ENCODE peak calls at places on chromosomes 7 and 10, in seven cellular contexts. Z is HTR-8/SVneo, I is MV-4-11, X is GM12865, R is H4, U is EH, A is GM04503. F is an unnamed sample.

GRCh38 chr10:15374156-15374555 is 3.1 kb upstream of the FAM171A1 start:
- DNase-seq in Z (no peak), I (no peak), X (peak; percentile 62), R (no peak), U (no peak), A (no peak), F (no peak)

GRCh38 chr7:47762207-47762606 is 180.3 kb upstream of the TNS3 start:
- DNase-seq in Z (no peak), I (no peak), X (no peak), R (no peak), U (no peak), A (no peak), F (no peak)

GRCh38 chr7:155711081-155711480 is 66.6 kb downstream of the RBM33 start:
- DNase-seq in Z (no peak), I (no peak), X (no peak), R (no peak), U (no peak), A (no peak), F (no peak)

GRCh38 chr10:123462760-123463159 is 203.4 kb upstream of the GPR26 start:
- DNase-seq in Z (no peak), I (peak; percentile 73), X (no peak), R (no peak), U (no peak), A (no peak), F (no peak)

GRCh38 chr10:120760246-120760645 is 90.9 kb upstream of the WDR11 start:
- DNase-seq in Z (no peak), I (peak; percentile 76), X (no peak), R (no peak), U (no peak), A (no peak), F (no peak)

GRCh38 chr10:11921800-11922387 is 98.7 kb downstream of the PROSER2 start:
- DNase-seq in Z (no peak), I (no peak), X (no peak), R (no peak), U (no peak), A (no peak), F (no peak)

GRCh38 chr10:46553238-46554049 is 3.0 kb downstream of the GPRIN2 start:
- DNase-seq in Z (no peak), I (no peak), X (no peak), R (no peak), U (no peak), A (no peak), F (no peak)

GRCh38 chr7:104010052-104010909 is 20.8 kb upstream of the RELN start:
- DNase-seq in Z (no peak), I (no peak), X (no peak), R (no peak), U (no peak), A (no peak), F (no peak)

GRCh38 chr10:88385601-88386203 is 197.4 kb downstream of the RNLS start:
- DNase-seq in Z (no peak), I (peak; percentile 87), X (peak; percentile 94), R (peak; percentile 72), U (no peak), A (no peak), F (no peak)

GRCh38 chr10:126538439-126539140 is 131.9 kb downstream of the C10orf90 start:
- DNase-seq in Z (no peak), I (no peak), X (no peak), R (no peak), U (no peak), A (no peak), F (no peak)

GRCh38 chr10:79304479-79305087 is 42.7 kb upstream of the PPIF start:
- DNase-seq in Z (no peak), I (no peak), X (no peak), R (no peak), U (no peak), A (no peak), F (no peak)

GRCh38 chr10:6843477-6843876 is 263.4 kb upstream of the PRKCQ start:
- DNase-seq in Z (no peak), I (peak; percentile 31), X (peak; percentile 51), R (no peak), U (no peak), A (no peak), F (no peak)

GRCh38 chr7:101501351-101501750 is 127.7 kb downstream of the MYL10 start:
- DNase-seq in Z (no peak), I (no peak), X (no peak), R (no peak), U (no peak), A (no peak), F (no peak)

GRCh38 chr10:24465899-24466615 is 257.1 kb downstream of the KIAA1217 start:
- DNase-seq in Z (peak; percentile 84), I (peak; percentile 62), X (peak; percentile 50), R (peak; percentile 87), U (peak; percentile 91), A (peak; percentile 75), F (peak; percentile 65)

GRCh38 chr10:43695321-43695720 is 46.6 kb upstream of the ZNF32 start:
- DNase-seq in Z (no peak), I (no peak), X (no peak), R (no peak), U (no peak), A (no peak), F (no peak)

GRCh38 chr10:102660891-102661613 is 16.8 kb downstream of the TRIM8 start:
- DNase-seq in Z (no peak), I (peak; percentile 71), X (peak; percentile 92), R (no peak), U (peak; percentile 42), A (no peak), F (no peak)

GRCh38 chr10:110793128-110793812 is 78.5 kb upstream of the PDCD4 start:
- DNase-seq in Z (no peak), I (no peak), X (no peak), R (no peak), U (no peak), A (no peak), F (no peak)

GRCh38 chr7:50970092-50970491 is 187.4 kb upstream of the GRB10 start:
- DNase-seq in Z (no peak), I (no peak), X (no peak), R (no peak), U (no peak), A (no peak), F (no peak)

GRCh38 chr7:98870071-98870651 is 347 bp upstream of the TMEM130 start:
- DNase-seq in Z (peak; percentile 45), I (peak; percentile 39), X (peak; percentile 82), R (no peak), U (peak; percentile 47), A (no peak), F (no peak)

GRCh38 chr10:73881221-73881919 is 7.0 kb upstream of the CAMK2G start:
- DNase-seq in Z (no peak), I (no peak), X (no peak), R (no peak), U (peak; percentile 74), A (no peak), F (no peak)

GRCh38 chr10:12073526-12073925 is 4.8 kb downstream of the DHTKD1 start:
- DNase-seq in Z (no peak), I (no peak), X (no peak), R (no peak), U (peak; percentile 6), A (peak; percentile 36), F (no peak)

GRCh38 chr7:25632616-25633015 is 404.3 kb upstream of the NPVF start:
- DNase-seq in Z (no peak), I (no peak), X (no peak), R (no peak), U (no peak), A (no peak), F (no peak)

GRCh38 chr10:55628260-55628701 is 732.8 kb downstream of the ZWINT start:
- DNase-seq in Z (no peak), I (no peak), X (no peak), R (no peak), U (no peak), A (no peak), F (no peak)

GRCh38 chr7:86559096-86559495 is 84.6 kb upstream of the GRM3 start:
- DNase-seq in Z (no peak), I (no peak), X (no peak), R (no peak), U (no peak), A (no peak), F (no peak)

GRCh38 chr7:115689941-115690340 is 340.6 kb downstream of the TFEC start:
- DNase-seq in Z (no peak), I (no peak), X (no peak), R (no peak), U (no peak), A (no peak), F (no peak)

GRCh38 chr10:112552593-112553110 is 105.6 kb downstream of the VTI1A start:
- DNase-seq in Z (no peak), I (no peak), X (no peak), R (no peak), U (no peak), A (no peak), F (no peak)

GRCh38 chr10:15545884-15546283 is 173.8 kb downstream of the ITGA8 start:
- DNase-seq in Z (no peak), I (no peak), X (no peak), R (no peak), U (no peak), A (no peak), F (no peak)

GRCh38 chr7:64685091-64685490 is 19.2 kb downstream of the ZNF107 start:
- DNase-seq in Z (no peak), I (no peak), X (no peak), R (no peak), U (no peak), A (no peak), F (no peak)

GRCh38 chr10:78664929-78665525 is 403.7 kb upstream of the ZMIZ1 start:
- DNase-seq in Z (no peak), I (peak; percentile 21), X (peak; percentile 47), R (no peak), U (peak; percentile 36), A (no peak), F (no peak)

GRCh38 chr10:16952610-16953009 is 135.4 kb upstream of the RSU1 start:
- DNase-seq in Z (no peak), I (no peak), X (peak; percentile 18), R (no peak), U (no peak), A (no peak), F (no peak)

GRCh38 chr7:38190010-38190409 is 12.0 kb downstream of the STARD3NL start:
- DNase-seq in Z (no peak), I (no peak), X (no peak), R (no peak), U (peak; percentile 34), A (no peak), F (no peak)

GRCh38 chr10:129800796-129801340 is 163.2 kb downstream of the EBF3 start:
- DNase-seq in Z (no peak), I (no peak), X (no peak), R (no peak), U (no peak), A (no peak), F (no peak)

GRCh38 chr7:83930262-83930661 is 264.3 kb downstream of the SEMA3A start:
- DNase-seq in Z (no peak), I (peak; percentile 79), X (no peak), R (no peak), U (no peak), A (no peak), F (no peak)

GRCh38 chr10:628386-629045 is 61.0 kb downstream of the DIP2C start:
- DNase-seq in Z (no peak), I (no peak), X (no peak), R (no peak), U (no peak), A (no peak), F (no peak)

GRCh38 chr7:151905766-151906165 is 28.9 kb upstream of the PRKAG2 start:
- DNase-seq in Z (no peak), I (no peak), X (no peak), R (no peak), U (no peak), A (no peak), F (no peak)

GRCh38 chr7:17774248-17774647 is 166.0 kb downstream of the SNX13 start:
- DNase-seq in Z (no peak), I (peak; percentile 69), X (peak; percentile 5), R (peak; percentile 83), U (peak; percentile 92), A (peak; percentile 62), F (peak; percentile 77)

GRCh38 chr7:4167385-4167910 is 514.6 kb upstream of the FOXK1 start:
- DNase-seq in Z (no peak), I (no peak), X (no peak), R (no peak), U (no peak), A (no peak), F (no peak)

GRCh38 chr10:97991875-97992274 is 38.5 kb downstream of the CRTAC1 start:
- DNase-seq in Z (peak; percentile 22), I (no peak), X (no peak), R (peak; percentile 15), U (peak; percentile 32), A (no peak), F (no peak)